ENCODE peak calls at places on chromosomes 6 and 20, in four cellular contexts. S is T1000, P is AG10803, C is NCI-H1105. F is an unnamed sample.

GRCh38 chr20:62906647-62907375 is 19.5 kb downstream of the DIDO1 start:
- DNase-seq in S (no peak), C (no peak), P (no peak), F (no peak)

GRCh38 chr20:58790440-58790839 is 60.3 kb downstream of the GNAS-AS1 start:
- DNase-seq in C (no peak), P (no peak), S (no peak), F (no peak)

GRCh38 chr6:27230758-27231111 is 16.8 kb upstream of the PRSS16 start:
- DNase-seq in C (no peak), S (no peak), P (no peak), F (no peak)

GRCh38 chr6:15776458-15776980 is 113.7 kb upstream of the DTNBP1 start:
- DNase-seq in S (no peak), C (no peak), P (no peak), F (no peak)

GRCh38 chr6:35415065-35415880 is 36.9 kb upstream of the FANCE start:
- DNase-seq in C (peak; percentile 75), P (peak; percentile 89), S (peak; percentile 14), F (peak; percentile 72)

GRCh38 chr6:133553652-133554051 is 312.5 kb downstream of the EYA4 start:
- DNase-seq in S (no peak), C (peak; percentile 9), P (peak; percentile 66), F (peak; percentile 10)

GRCh38 chr6:340181-340955 is 48.1 kb downstream of the DUSP22 start:
- DNase-seq in C (no peak), S (no peak), P (no peak), F (no peak)

GRCh38 chr6:13268914-13269532 is 59.3 kb downstream of the TBC1D7 start:
- DNase-seq in C (no peak), S (no peak), P (peak; percentile 87), F (no peak)

GRCh38 chr20:38148328-38149102 is 16.6 kb downstream of the TGM2 start:
- DNase-seq in C (no peak), P (no peak), S (no peak), F (no peak)

GRCh38 chr6:53497905-53498304 is 47.0 kb downstream of the GCLC start:
- DNase-seq in S (no peak), P (no peak), C (no peak), F (no peak)

GRCh38 chr6:85662251-85662650 is 19.6 kb upstream of the SYNCRIP start:
- DNase-seq in S (no peak), C (no peak), P (peak; percentile 37), F (no peak)

GRCh38 chr20:63091901-63092659 is 85.3 kb upstream of the BHLHE23 start:
- DNase-seq in P (no peak), C (no peak), S (no peak), F (peak; percentile 4)

GRCh38 chr20:63279931-63280330 is 7.3 kb downstream of the ARFGAP1 start:
- DNase-seq in P (no peak), C (no peak), S (no peak), F (no peak)

GRCh38 chr6:49072146-49072545 is 390.9 kb downstream of the MMUT start:
- DNase-seq in P (no peak), S (no peak), C (no peak), F (no peak)

GRCh38 chr6:105015482-105015881 is 58.6 kb downstream of the LIN28B start:
- DNase-seq in S (no peak), P (peak; percentile 68), C (no peak), F (no peak)

GRCh38 chr6:106446287-106446885 is 85.9 kb downstream of the CRYBG1 start:
- DNase-seq in S (no peak), P (peak; percentile 10), C (no peak), F (no peak)